ENCODE peak calls at places on chromosomes 6 and 20, in five cellular contexts. A is PC-3, F is MM.1S, R is hepatocyte, T is neural progenitor cell. X is an unnamed sample. For H3K79me2, the result is how much of the 10 kb centered on the place peaks cover.

GRCh38 chr6:142395768-142396231 is 94.0 kb downstream of the ADGRG6 start:
- DNase-seq in R (no peak), T (no peak), F (peak), A (no peak), X (no peak)

GRCh38 chr6:105990151-105990550 is 96.0 kb upstream of the PRDM1 start:
- DNase-seq in A (peak), R (no peak), F (no peak), T (no peak), X (no peak)

GRCh38 chr6:39280247-39280731 is 33.9 kb downstream of the KCNK17 start:
- DNase-seq in T (no peak), A (peak), F (no peak), R (peak), X (peak)

GRCh38 chr6:38371312-38371672 is 268.4 kb downstream of the BTBD9 start:
- DNase-seq in R (no peak), T (no peak), A (no peak), F (no peak), X (peak)

GRCh38 chr6:122389704-122390103 is 9.7 kb upstream of the HSF2 start:
- DNase-seq in A (no peak), T (no peak), F (no peak), R (no peak), X (peak)

GRCh38 chr6:71239694-71240093 is 48.9 kb upstream of the OGFRL1 start:
- DNase-seq in A (no peak), T (no peak), R (no peak), F (no peak), X (no peak)

GRCh38 chr6:147958683-147959082 is 384.0 kb upstream of the SASH1 start:
- DNase-seq in T (no peak), A (no peak), F (no peak), R (no peak), X (no peak)

GRCh38 chr6:71197267-71197666 is 91.3 kb upstream of the OGFRL1 start:
- DNase-seq in A (peak), F (no peak), R (peak), T (no peak), X (peak)

GRCh38 chr6:71852951-71853350 is 33.4 kb upstream of the RIMS1 start:
- DNase-seq in T (no peak), A (no peak), F (no peak), R (no peak), X (peak)

GRCh38 chr6:139572001-139572400 is 197.6 kb upstream of the CITED2 start:
- DNase-seq in R (no peak), A (no peak), T (no peak), F (no peak), X (no peak)

GRCh38 chr20:54295686-54296085 is 87.8 kb downstream of the PFDN4 start:
- DNase-seq in F (no peak), R (no peak), A (no peak), T (no peak), X (no peak)

GRCh38 chr20:38805958-38806854 is 709 bp downstream of the PPP1R16B start:
- DNase-seq in R (no peak), T (peak), A (no peak), F (peak), X (peak)

GRCh38 chr6:15265787-15266186 is 19.9 kb downstream of the JARID2 start:
- DNase-seq in A (no peak), T (no peak), F (no peak), R (no peak), X (peak)

GRCh38 chr6:98824907-98825601 is 9.3 kb upstream of the POU3F2 start:
- DNase-seq in F (no peak), T (peak), A (no peak), R (no peak), X (no peak)

GRCh38 chr6:125743604-125744003 is 5.8 kb upstream of the HEY2 start:
- DNase-seq in A (no peak), T (no peak), R (no peak), F (no peak), X (no peak)

GRCh38 chr6:84882768-84883766 is 118.7 kb upstream of the TBX18 start:
- DNase-seq in F (no peak), T (no peak), A (peak), R (no peak), X (peak)

GRCh38 chr6:41538556-41539182 is 7.5 kb upstream of the FOXP4 start:
- DNase-seq in R (no peak), F (no peak), T (no peak), A (no peak), X (peak)

GRCh38 chr6:105484238-105485161 is 81.6 kb upstream of the PREP start:
- DNase-seq in T (peak), F (peak), A (peak), R (peak), X (peak)

GRCh38 chr20:35974256-35974655 is 5.9 kb downstream of the CNBD2 start:
- DNase-seq in T (no peak), F (no peak), R (no peak), A (no peak), X (no peak)

GRCh38 chr6:118377711-118378414 is 170.2 kb upstream of the PLN start:
- DNase-seq in F (no peak), R (no peak), A (no peak), T (peak), X (no peak)

GRCh38 chr6:121617388-121617787 is 181.9 kb downstream of the GJA1 start:
- DNase-seq in R (no peak), F (no peak), A (no peak), T (no peak), X (no peak)

GRCh38 chr6:105646391-105646867 is 243.5 kb upstream of the PREP start:
- DNase-seq in A (peak), T (no peak), F (peak), R (no peak), X (peak)

GRCh38 chr6:105867280-105867679 is 218.9 kb upstream of the PRDM1 start:
- DNase-seq in F (no peak), R (no peak), T (no peak), A (no peak), X (no peak)

GRCh38 chr6:144343736-144344428 is 58.7 kb downstream of the UTRN start:
- DNase-seq in F (peak), A (no peak), R (no peak), T (no peak), X (no peak)

GRCh38 chr20:10960416-10960815 is 286.6 kb upstream of the JAG1 start:
- DNase-seq in R (no peak), T (no peak), F (no peak), A (no peak), X (no peak)

GRCh38 chr6:44104661-44105060 is 22.6 kb downstream of the MRPL14 start:
- DNase-seq in F (no peak), A (no peak), T (no peak), R (no peak), X (no peak)

GRCh38 chr6:75169689-75170088 is 36.2 kb downstream of the COL12A1 start:
- DNase-seq in A (no peak), R (no peak), F (no peak), T (no peak), X (no peak)

GRCh38 chr20:32635764-32636163 is 38.0 kb downstream of the C20orf203 start:
- DNase-seq in R (no peak), A (no peak), F (no peak), T (no peak), X (peak)

GRCh38 chr6:88561034-88561973 is 395.2 kb upstream of the CNR1 start:
- DNase-seq in T (no peak), R (no peak), F (no peak), A (no peak), X (no peak)

GRCh38 chr6:151630387-151630786 is 136.6 kb downstream of the CCDC170 start:
- DNase-seq in F (no peak), A (no peak), T (no peak), R (no peak), X (no peak)

GRCh38 chr6:13098808-13099570 is 229.3 kb downstream of the TBC1D7 start:
- DNase-seq in F (no peak), R (no peak), A (no peak), T (no peak), X (peak)

GRCh38 chr6:22153384-22154158 is 143.3 kb downstream of the PRL start:
- DNase-seq in R (no peak), T (no peak), A (no peak), F (no peak), X (no peak)

GRCh38 chr6:98848539-98849210 is 14.3 kb downstream of the POU3F2 start:
- DNase-seq in R (no peak), T (no peak), A (no peak), F (no peak), X (no peak)

GRCh38 chr6:36430351-36430750 is 12.3 kb downstream of the PXT1 start:
- DNase-seq in R (no peak), F (no peak), T (peak), A (no peak), X (no peak)

GRCh38 chr6:145336119-145336518 is 399.2 kb downstream of the EPM2A start:
- DNase-seq in A (no peak), F (no peak), R (no peak), T (no peak), X (no peak)

GRCh38 chr20:51542033-51542893 is at the start of gene NFATC2:
- DNase-seq in F (peak), R (peak), T (peak), A (peak), X (no peak)

GRCh38 chr6:136873733-136874132 is 48.4 kb upstream of the SLC35D3 start:
- DNase-seq in T (no peak), A (no peak), R (peak), F (no peak), X (peak)
- TF ChIP-seq EZH2phosphoT487 in T (no peak), A (no peak), R (no peak), F (no peak), X (no peak)

DNA sequence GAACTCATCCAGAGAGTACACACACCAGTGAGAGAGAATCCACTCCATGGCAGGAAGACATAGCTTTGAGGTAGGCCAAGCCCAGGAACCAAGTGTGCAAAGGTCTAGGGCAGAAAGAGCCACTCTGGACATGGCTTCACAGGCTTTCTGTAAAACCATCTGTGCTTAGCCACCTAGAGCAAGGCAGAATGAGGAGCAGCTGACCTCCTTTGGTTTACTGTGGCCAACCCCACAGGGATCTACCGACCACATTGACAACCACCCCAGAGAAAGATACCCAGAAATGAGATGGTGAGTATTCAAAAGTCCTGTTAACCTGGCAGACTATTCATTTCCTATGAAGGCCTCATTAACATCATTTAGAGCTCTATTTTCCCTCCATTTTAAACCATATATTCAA is 10.5 kb downstream of the ZHX3 start:
- DNase-seq in T (no peak), F (no peak), A (no peak), R (no peak), X (no peak)
- H3K79me2 ChIP-seq in T (under half), F (under half), A (under half), R (half or more), X (half or more)

GRCh38 chr20:37161830-37162549 is 17.1 kb upstream of the RPN2 start:
- DNase-seq in T (no peak), F (no peak), R (no peak), A (no peak), X (peak)
- TF ChIP-seq EZH2 in T (no peak), F (no peak), R (no peak), A (no peak), X (no peak)

GRCh38 chr20:48723308-48724264 is 104.2 kb downstream of the PREX1 start:
- DNase-seq in R (peak), A (no peak), T (no peak), F (no peak), X (peak)
- TF ChIP-seq EZH2phosphoT487 in R (no peak), A (no peak), T (no peak), F (no peak), X (no peak)

GRCh38 chr20:62236200-62236599 is 2.1 kb upstream of the OSBPL2 start:
- DNase-seq in T (no peak), F (no peak), R (no peak), A (no peak), X (no peak)
- H3K79me2 ChIP-seq in T (under half), F (under half), R (under half), A (under half), X (under half)

DNA sequence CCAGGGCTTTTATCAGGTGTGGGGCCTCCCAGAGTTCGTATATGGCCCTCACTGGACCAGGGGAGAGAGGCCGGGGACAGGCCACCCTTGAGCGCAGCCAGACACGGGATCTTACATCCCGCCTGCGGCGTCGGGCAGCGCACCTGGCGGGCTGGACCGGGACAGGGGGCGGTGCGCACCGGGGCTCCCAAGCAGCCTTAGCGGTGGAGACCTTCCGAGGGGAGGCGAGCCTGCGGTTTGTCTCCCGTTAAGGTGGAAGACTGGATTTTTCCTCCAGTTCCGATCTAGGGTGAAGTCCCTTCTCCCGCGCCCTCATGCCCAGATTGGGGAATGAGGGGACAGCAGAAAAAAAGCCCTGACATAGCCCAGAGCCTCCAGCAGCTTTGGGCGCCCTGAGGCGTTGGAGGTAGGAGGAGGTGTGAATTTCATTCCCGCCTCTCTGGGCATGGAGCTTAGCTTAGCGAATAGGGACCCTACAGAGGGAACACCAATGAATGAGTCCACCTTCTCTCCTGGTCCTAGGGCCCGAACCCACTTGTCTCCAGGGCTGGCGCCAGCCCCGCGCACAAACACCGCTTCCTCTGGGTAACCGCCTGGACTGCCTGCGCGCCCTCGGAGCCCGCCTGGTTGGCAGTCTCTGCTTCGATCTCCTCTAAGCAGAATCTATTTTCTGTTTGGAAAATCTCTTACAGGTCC is 6.7 kb upstream of the LAMP5 start:
- DNase-seq in A (no peak), T (no peak), R (no peak), F (no peak), X (no peak)
- TF ChIP-seq EZH2 in A (no peak), T (peak), R (peak), F (no peak), X (no peak)

GRCh38 chr20:17664025-17664638 is 17.9 kb downstream of the RRBP1 start:
- DNase-seq in F (no peak), A (no peak), R (no peak), T (no peak), X (no peak)
- TF ChIP-seq EZH2phosphoT487 in F (no peak), A (no peak), R (no peak), T (no peak), X (no peak)

X was measured in GM23248.